ENCODE peak calls at places on chromosomes 1 and 21, in nine cellular contexts. One of them, this sample, is unnamed.

GRCh38 chr1:203009185-203009584 is 2.0 kb downstream of the TMEM183A start:
- DNase-seq in NCI-H2081: no peak
- DNase-seq in K562: no peak
- DNase-seq in HS-5: no peak
- DNase-seq in CD4-positive, alpha-beta T cell: no peak
- DNase-seq in iPS DF 19.7: no peak
- DNase-seq in HFFc6: no peak
- DNase-seq in EL: no peak
- DNase-seq in GF-D8: no peak
- DNase-seq in this sample: no peak

GRCh38 chr1:15173863-15174614 is 20.5 kb downstream of the TMEM51 start:
- DNase-seq in NCI-H2081: no peak
- DNase-seq in CD4-positive, alpha-beta T cell: no peak
- DNase-seq in EL: no peak
- DNase-seq in iPS DF 19.7: no peak
- DNase-seq in HS-5: no peak
- DNase-seq in HFFc6: no peak
- DNase-seq in GF-D8: no peak
- DNase-seq in K562: no peak
- DNase-seq in this sample: no peak

GRCh38 chr1:9503001-9503675 is 36.1 kb upstream of the SLC25A33 start:
- DNase-seq in HFFc6: no peak
- DNase-seq in EL: no peak
- DNase-seq in iPS DF 19.7: no peak
- DNase-seq in K562: no peak
- DNase-seq in GF-D8: no peak
- DNase-seq in NCI-H2081: no peak
- DNase-seq in CD4-positive, alpha-beta T cell: no peak
- DNase-seq in HS-5: no peak
- DNase-seq in this sample: no peak

GRCh38 chr1:245434285-245434684 is 279.5 kb downstream of the KIF26B start:
- DNase-seq in NCI-H2081: no peak
- DNase-seq in iPS DF 19.7: no peak
- DNase-seq in EL: no peak
- DNase-seq in HS-5: no peak
- DNase-seq in GF-D8: no peak
- DNase-seq in HFFc6: no peak
- DNase-seq in CD4-positive, alpha-beta T cell: no peak
- DNase-seq in K562: no peak
- DNase-seq in this sample: no peak

GRCh38 chr1:28392027-28392652 is 22.6 kb downstream of the PHACTR4 start:
- DNase-seq in GF-D8: no peak
- DNase-seq in HFFc6: peak; percentile 87
- DNase-seq in EL: peak; percentile 90
- DNase-seq in CD4-positive, alpha-beta T cell: no peak
- DNase-seq in HS-5: peak; percentile 78
- DNase-seq in iPS DF 19.7: no peak
- DNase-seq in K562: no peak
- DNase-seq in NCI-H2081: no peak
- DNase-seq in this sample: peak; percentile 61

GRCh38 chr1:217140041-217140901 is 417.0 kb upstream of the ESRRG start:
- DNase-seq in iPS DF 19.7: no peak
- DNase-seq in GF-D8: no peak
- DNase-seq in EL: no peak
- DNase-seq in HS-5: no peak
- DNase-seq in CD4-positive, alpha-beta T cell: no peak
- DNase-seq in NCI-H2081: no peak
- DNase-seq in HFFc6: no peak
- DNase-seq in K562: no peak
- DNase-seq in this sample: no peak

GRCh38 chr1:38071530-38072266 is 25.1 kb upstream of the POU3F1 start:
- DNase-seq in HFFc6: peak; percentile 56
- DNase-seq in iPS DF 19.7: no peak
- DNase-seq in CD4-positive, alpha-beta T cell: no peak
- DNase-seq in HS-5: no peak
- DNase-seq in NCI-H2081: no peak
- DNase-seq in EL: peak; percentile 36
- DNase-seq in GF-D8: no peak
- DNase-seq in K562: peak; percentile 47
- DNase-seq in this sample: peak; percentile 16

GRCh38 chr1:115266729-115267421 is 71.2 kb downstream of the NGF start:
- DNase-seq in HS-5: no peak
- DNase-seq in NCI-H2081: no peak
- DNase-seq in CD4-positive, alpha-beta T cell: no peak
- DNase-seq in K562: no peak
- DNase-seq in iPS DF 19.7: no peak
- DNase-seq in HFFc6: no peak
- DNase-seq in GF-D8: no peak
- DNase-seq in EL: no peak
- DNase-seq in this sample: no peak

GRCh38 chr1:36306210-36306901 is at the start of gene SH3D21:
- DNase-seq in GF-D8: no peak
- DNase-seq in HS-5: no peak
- DNase-seq in NCI-H2081: peak; percentile 75
- DNase-seq in iPS DF 19.7: no peak
- DNase-seq in HFFc6: peak; percentile 11
- DNase-seq in K562: peak; percentile 40
- DNase-seq in CD4-positive, alpha-beta T cell: peak; percentile 60
- DNase-seq in EL: peak; percentile 39
- DNase-seq in this sample: no peak

GRCh38 chr21:32412998-32413504 is 545 bp downstream of the EVA1C start:
- DNase-seq in K562: no peak
- DNase-seq in HFFc6: no peak
- DNase-seq in EL: peak; percentile 23
- DNase-seq in iPS DF 19.7: no peak
- DNase-seq in CD4-positive, alpha-beta T cell: no peak
- DNase-seq in GF-D8: no peak
- DNase-seq in NCI-H2081: peak; percentile 32
- DNase-seq in HS-5: no peak
- DNase-seq in this sample: no peak

This sample was measured in kidney epithelial cell.